ENCODE peak calls at places on chromosomes 12 and 14, in four cellular contexts. O, A, W and L are unnamed samples.

GRCh38 chr12:46376579-46376978 is 4.0 kb upstream of the SLC38A2 start:
- DNase-seq in O (no peak), W (no peak), A (no peak), L (no peak)

GRCh38 chr14:32382704-32383103 is 53.6 kb downstream of the AKAP6 start:
- DNase-seq in O (no peak), W (no peak), A (peak), L (no peak)

GRCh38 chr12:48197549-48197966 is 5.5 kb downstream of the OR10AD1 start:
- DNase-seq in O (peak), A (peak), W (no peak), L (no peak)

GRCh38 chr12:125055591-125055990 is 9.6 kb upstream of the AACS start:
- DNase-seq in O (no peak), A (no peak), W (no peak), L (no peak)

GRCh38 chr12:30624009-30624408 is 71.7 kb downstream of the IPO8 start:
- DNase-seq in O (no peak), W (no peak), A (no peak), L (no peak)

GRCh38 chr12:104719700-104720345 is 238.3 kb downstream of the SLC41A2 start:
- DNase-seq in W (no peak), A (no peak), O (no peak), L (no peak)

GRCh38 chr12:68455676-68456345 is 123.6 kb upstream of the MDM1 start:
- DNase-seq in W (no peak), A (no peak), O (no peak), L (no peak)

GRCh38 chr14:30243805-30244204 is 315.2 kb upstream of the G2E3 start:
- DNase-seq in W (no peak), A (no peak), O (peak), L (no peak)

GRCh38 chr12:69688496-69689427 is 10.3 kb downstream of the BEST3 start:
- DNase-seq in A (peak), O (peak), W (peak), L (peak)

GRCh38 chr12:67355428-67356385 is 86.5 kb downstream of the CAND1 start:
- DNase-seq in A (peak), O (peak), W (no peak), L (no peak)

GRCh38 chr12:6272300-6273208 is 37.9 kb upstream of the PLEKHG6 start:
- DNase-seq in O (no peak), W (peak), A (no peak), L (peak)

GRCh38 chr12:71158361-71158882 is 623 bp upstream of the TSPAN8 start:
- DNase-seq in A (no peak), W (no peak), O (no peak), L (no peak)

GRCh38 chr14:63295991-63296630 is 22.6 kb downstream of the GPHB5 start:
- DNase-seq in O (peak), A (no peak), W (no peak), L (no peak)

GRCh38 chr12:110179291-110179690 is 55.1 kb downstream of the IFT81 start:
- DNase-seq in O (peak), W (peak), A (no peak), L (no peak)

GRCh38 chr12:95118138-95118787 is 44.8 kb upstream of the NR2C1 start:
- DNase-seq in O (peak), A (peak), W (no peak), L (peak)

GRCh38 chr14:102878970-102879460 is 43.4 kb upstream of the AMN start:
- DNase-seq in O (no peak), W (no peak), A (peak), L (no peak)

GRCh38 chr12:90618606-90619005 is 336.4 kb downstream of the CCER1 start:
- DNase-seq in W (no peak), O (no peak), A (no peak), L (no peak)

GRCh38 chr12:19700969-19701368 is 261.7 kb downstream of the AEBP2 start:
- DNase-seq in A (no peak), W (no peak), O (no peak), L (no peak)

GRCh38 chr12:101086490-101086889 is 123.5 kb downstream of the SLC5A8 start:
- DNase-seq in A (no peak), W (no peak), O (peak), L (no peak)

GRCh38 chr12:128268348-128268725 is 1.4 kb downstream of the TMEM132C start:
- DNase-seq in O (no peak), W (no peak), A (no peak), L (no peak)

GRCh38 chr14:79483472-79483871 is 727.8 kb downstream of the DIO2 start:
- DNase-seq in O (peak), W (no peak), A (peak), L (peak)

GRCh38 chr14:31203414-31203742 is 4.2 kb downstream of the HECTD1 start:
- DNase-seq in A (no peak), O (no peak), W (no peak), L (no peak)

GRCh38 chr12:95446511-95446910 is 27.4 kb upstream of the METAP2 start:
- DNase-seq in O (peak), A (no peak), W (no peak), L (no peak)

GRCh38 chr12:71780207-71780822 is 25.7 kb downstream of the RAB21 start:
- DNase-seq in A (peak), W (no peak), O (peak), L (no peak)

GRCh38 chr12:108734200-108734906 is 3.0 kb upstream of the CORO1C start:
- DNase-seq in A (peak), O (peak), W (peak), L (peak)

GRCh38 chr12:27960822-27961221 is 11.7 kb downstream of the PTHLH start:
- DNase-seq in O (no peak), A (no peak), W (no peak), L (no peak)

GRCh38 chr14:47425302-47425701 is 250.1 kb downstream of the MDGA2 start:
- DNase-seq in A (no peak), W (no peak), O (no peak), L (no peak)

DNA sequence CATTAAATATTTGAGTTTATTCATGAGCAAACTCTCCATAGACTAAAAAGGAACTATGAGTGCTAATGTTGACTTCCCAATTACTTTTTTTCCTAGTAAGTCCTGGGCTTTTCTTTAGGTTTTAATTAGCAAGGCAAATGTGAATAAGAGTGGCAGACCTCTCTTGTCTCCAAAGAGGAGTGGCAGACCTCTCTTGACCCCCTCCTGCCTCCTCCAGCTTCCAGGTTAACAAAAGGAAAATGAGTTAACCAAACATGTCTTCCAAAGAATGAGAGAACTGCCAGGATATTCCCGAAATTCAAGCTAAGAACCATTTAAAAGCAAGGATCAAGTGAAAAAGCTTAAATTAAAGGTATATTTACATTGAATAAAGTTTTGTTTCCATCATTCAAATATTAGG is 253.2 kb downstream of the MDGA2 start:
- DNase-seq in O (no peak), W (no peak), A (no peak), L (no peak)
- H3K4me3 ChIP-seq in O (no peak), W (no peak), A (no peak), L (no peak)

GRCh38 chr14:83975435-83976222 is 1554.3 kb upstream of the FLRT2 start:
- DNase-seq in W (no peak), A (no peak), O (peak), L (no peak)
- TF ChIP-seq CTCF in W (no peak), A (no peak), O (no peak), L (no peak)

GRCh38 chr12:12358528-12358927 is 1.6 kb downstream of the BORCS5 start:
- DNase-seq in A (no peak), O (no peak), W (no peak), L (no peak)
- H3K4me3 ChIP-seq in A (no peak), O (no peak), W (peak), L (no peak)

GRCh38 chr12:52057614-52057939 is 6.3 kb downstream of the NR4A1 start:
- DNase-seq in A (peak), O (no peak), W (no peak), L (no peak)
- TF ChIP-seq CTCF in A (no peak), O (no peak), W (no peak), L (no peak)

GRCh38 chr14:104094709-104095425 is 9.4 kb downstream of the ASPG start:
- DNase-seq in O (peak), A (peak), W (no peak), L (no peak)
- H3K4me3 ChIP-seq in O (no peak), A (no peak), W (no peak), L (no peak)

DNA sequence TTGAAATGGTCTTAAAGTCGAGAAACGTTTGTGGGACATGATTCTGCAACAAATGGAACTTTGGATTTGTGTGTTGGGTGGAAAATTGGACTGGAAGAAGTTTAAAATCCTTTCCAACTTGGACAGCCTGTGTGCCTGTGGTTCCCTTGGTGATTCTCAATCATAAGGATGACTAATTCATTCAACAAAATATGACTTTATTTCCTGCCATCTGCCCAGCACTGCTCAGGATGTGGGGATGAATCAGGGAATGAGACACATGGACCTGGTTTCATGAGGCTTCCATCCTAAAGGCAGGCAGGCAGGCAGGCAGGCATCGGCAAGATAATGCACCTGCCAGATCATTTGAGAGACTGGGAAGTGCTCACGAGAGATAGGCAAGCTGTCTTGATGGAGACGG is 57.3 kb upstream of the TMEM132D start:
- DNase-seq in W (no peak), O (peak), A (peak), L (no peak)
- TF ChIP-seq CTCF in W (no peak), O (no peak), A (no peak), L (no peak)

DNA sequence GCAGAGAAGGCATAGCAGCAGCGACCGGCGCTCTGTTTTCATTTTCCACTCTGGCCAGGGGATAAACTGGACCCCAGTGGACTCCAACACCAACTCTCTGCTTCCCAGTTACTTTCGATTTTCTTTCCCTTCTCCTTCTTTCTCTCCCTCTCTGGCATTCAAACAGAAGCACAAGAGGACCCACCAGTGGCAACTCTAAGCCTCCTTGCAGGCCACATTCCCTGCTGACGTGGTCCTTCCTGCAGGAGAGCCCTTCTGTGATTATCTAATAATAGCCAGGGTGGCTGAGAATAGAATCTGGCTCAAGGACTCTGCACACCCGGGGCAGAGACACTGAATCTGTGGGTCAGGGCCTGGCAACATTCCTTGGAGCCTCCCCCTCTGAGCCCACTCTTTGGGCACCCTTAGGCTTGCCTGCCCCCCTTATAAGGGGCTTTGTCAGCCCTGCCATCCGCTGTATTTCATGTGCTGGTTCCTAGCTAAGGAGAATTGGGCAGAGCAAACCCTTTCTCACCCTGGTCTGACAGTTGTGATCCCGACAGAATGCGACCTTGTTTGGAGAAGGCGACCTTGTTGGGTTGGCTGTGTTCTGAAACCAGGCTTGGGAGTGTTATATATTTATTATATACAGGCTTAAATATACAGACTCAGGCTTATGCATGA is 8.2 kb upstream of the HOXC6 start:
- DNase-seq in O (no peak), W (no peak), A (no peak), L (no peak)
- H3K4me3 ChIP-seq in O (no peak), W (peak), A (no peak), L (peak)

DNA sequence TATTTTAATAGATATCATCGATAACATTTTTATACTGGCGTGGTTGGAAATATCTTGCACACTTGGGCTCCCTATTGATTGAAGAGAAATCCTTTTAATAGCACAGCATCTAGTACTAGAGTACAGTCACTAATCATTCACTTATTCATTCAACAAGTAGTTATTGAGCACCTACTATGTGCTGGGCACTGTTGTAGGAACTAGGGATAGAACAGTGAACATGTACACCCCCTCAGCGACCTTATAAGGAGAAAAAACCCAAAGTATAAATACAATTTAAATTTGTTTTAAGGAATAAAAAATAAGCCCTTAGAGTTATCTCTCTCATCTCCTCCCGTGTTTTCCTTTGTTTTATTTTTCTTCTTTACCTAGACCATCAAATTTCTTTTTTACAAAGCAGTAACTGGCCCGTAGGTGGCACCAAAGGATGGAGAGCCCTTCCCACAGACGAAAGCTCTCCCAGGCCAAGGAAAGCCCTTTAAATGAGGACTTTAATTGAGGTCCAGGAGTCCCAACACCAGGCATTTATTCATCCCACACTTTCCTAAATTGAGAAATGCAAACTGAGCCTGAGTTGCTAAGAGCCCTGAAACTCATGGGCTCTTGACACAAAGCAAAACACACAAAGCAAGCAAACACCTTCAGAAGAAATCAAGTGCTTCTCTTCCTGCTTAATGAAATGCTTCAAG is 29.0 kb downstream of the PEBP1 start:
- DNase-seq in W (no peak), O (peak), A (peak), L (no peak)
- TF ChIP-seq CTCF in W (peak), O (peak), A (peak), L (peak)

GRCh38 chr12:21775130-21775920 is 819 bp upstream of the KCNJ8 start:
- DNase-seq in A (no peak), W (no peak), O (no peak), L (no peak)
- H3K4me3 ChIP-seq in A (peak), W (no peak), O (peak), L (peak)